ENCODE peak calls at places on chromosomes 2 and 18, in five cellular contexts. C is endothelial cell of umbilical vein, H is PC-3, E is neural progenitor cell, S is PC-9. U is an unnamed sample.

GRCh38 chr2:105431367-105432088 is 32.7 kb upstream of the FHL2 start:
- DNase-seq in C (no peak), H (no peak), E (no peak), S (no peak), U (no peak)

GRCh38 chr2:64727843-64728463 is 74.2 kb upstream of the SERTAD2 start:
- DNase-seq in C (no peak), H (no peak), E (peak), S (peak), U (no peak)

GRCh38 chr18:26307161-26307773 is 81.0 kb downstream of the TAF4B start:
- DNase-seq in C (peak), H (peak), E (peak), S (peak), U (peak)

GRCh38 chr2:197958592-197958991 is 154.2 kb downstream of the PLCL1 start:
- DNase-seq in C (no peak), H (no peak), E (no peak), S (no peak), U (no peak)

GRCh38 chr2:219273887-219274391 is 5.2 kb upstream of the DNAJB2 start:
- DNase-seq in C (no peak), H (peak), E (no peak), S (peak), U (no peak)

GRCh38 chr2:43450617-43451016 is 145.2 kb downstream of the THADA start:
- DNase-seq in C (no peak), H (no peak), E (no peak), S (no peak), U (no peak)

GRCh38 chr18:63107171-63107850 is 212.3 kb downstream of the BCL2 start:
- DNase-seq in C (no peak), H (no peak), E (no peak), S (no peak), U (no peak)

GRCh38 chr2:111116016-111116746 is 4.5 kb upstream of the BCL2L11 start:
- DNase-seq in C (no peak), H (peak), E (no peak), S (no peak), U (no peak)

GRCh38 chr2:168245074-168245825 is 2.1 kb downstream of the STK39 start:
- DNase-seq in C (peak), H (peak), E (no peak), S (no peak), U (no peak)

GRCh38 chr2:158967731-158968395 is 577 bp upstream of the TANC1 start:
- DNase-seq in C (peak), H (peak), E (peak), S (peak), U (peak)

GRCh38 chr18:47800192-47800591 is 130.3 kb downstream of the SMAD2 start:
- DNase-seq in C (no peak), H (no peak), E (no peak), S (no peak), U (no peak)

GRCh38 chr2:239355724-239356123 is 45.1 kb downstream of the HDAC4 start:
- DNase-seq in C (no peak), H (no peak), E (no peak), S (no peak), U (no peak)

GRCh38 chr18:64972545-64972944 is 778.3 kb upstream of the CDH7 start:
- DNase-seq in C (no peak), H (peak), E (peak), S (no peak), U (no peak)

GRCh38 chr18:38545071-38545470 is 979.5 kb upstream of the CELF4 start:
- DNase-seq in C (no peak), H (peak), E (peak), S (no peak), U (peak)

GRCh38 chr2:26174691-26175181 is 1.8 kb downstream of the GAREM2 start:
- DNase-seq in C (no peak), H (no peak), E (no peak), S (no peak), U (no peak)

GRCh38 chr2:26173596-26174482 is 951 bp downstream of the GAREM2 start:
- DNase-seq in C (no peak), H (no peak), E (peak), S (no peak), U (no peak)

GRCh38 chr2:26175191-26175715 is 2.4 kb downstream of the GAREM2 start:
- DNase-seq in C (no peak), H (no peak), E (no peak), S (no peak), U (no peak)

GRCh38 chr2:26172189-26172865 is 561 bp upstream of the GAREM2 start:
- DNase-seq in C (no peak), H (no peak), E (no peak), S (no peak), U (peak)

DNA sequence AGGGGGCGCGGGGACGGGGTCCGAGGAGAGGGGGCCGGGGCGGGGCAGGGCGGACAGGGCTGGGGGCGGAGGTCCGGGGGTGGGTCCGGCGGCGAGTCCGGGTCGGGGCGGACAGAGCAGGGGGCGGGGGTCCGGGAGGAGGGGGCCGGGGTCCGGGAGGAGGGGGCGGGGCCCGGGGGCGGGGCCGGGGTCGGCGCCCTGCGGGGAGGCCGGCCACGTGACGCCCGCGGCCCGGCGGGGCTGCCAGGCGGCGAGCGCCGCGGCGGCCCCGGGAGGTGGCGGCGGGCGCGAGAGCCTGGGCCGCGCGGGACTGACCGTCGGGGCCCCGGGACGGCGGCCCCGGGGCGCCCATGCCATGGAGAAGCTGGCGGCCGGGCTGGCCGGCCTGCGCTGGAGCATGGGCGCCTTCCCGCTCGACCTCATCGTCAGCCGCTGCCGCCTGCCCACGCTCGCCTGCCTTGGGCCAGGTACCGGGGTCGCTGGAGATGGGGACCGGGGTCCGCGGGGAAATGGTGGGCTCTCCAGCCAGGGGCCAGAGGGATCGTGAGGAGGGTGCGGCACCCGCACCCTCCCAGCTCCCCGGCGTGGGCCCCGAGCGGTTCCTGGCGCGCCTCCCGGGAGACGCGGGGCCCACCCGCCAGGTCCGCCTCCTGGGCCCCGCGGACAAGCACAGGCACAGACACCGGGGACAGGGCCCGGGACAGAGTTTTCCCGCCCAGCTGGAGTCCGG is at the start of gene GAREM2:
- DNase-seq in C (no peak), H (no peak), E (peak), S (no peak), U (peak)
- TF ChIP-seq EZH2 in C (peak), H (no peak), E (peak), S (no peak), U (no peak)

DNA sequence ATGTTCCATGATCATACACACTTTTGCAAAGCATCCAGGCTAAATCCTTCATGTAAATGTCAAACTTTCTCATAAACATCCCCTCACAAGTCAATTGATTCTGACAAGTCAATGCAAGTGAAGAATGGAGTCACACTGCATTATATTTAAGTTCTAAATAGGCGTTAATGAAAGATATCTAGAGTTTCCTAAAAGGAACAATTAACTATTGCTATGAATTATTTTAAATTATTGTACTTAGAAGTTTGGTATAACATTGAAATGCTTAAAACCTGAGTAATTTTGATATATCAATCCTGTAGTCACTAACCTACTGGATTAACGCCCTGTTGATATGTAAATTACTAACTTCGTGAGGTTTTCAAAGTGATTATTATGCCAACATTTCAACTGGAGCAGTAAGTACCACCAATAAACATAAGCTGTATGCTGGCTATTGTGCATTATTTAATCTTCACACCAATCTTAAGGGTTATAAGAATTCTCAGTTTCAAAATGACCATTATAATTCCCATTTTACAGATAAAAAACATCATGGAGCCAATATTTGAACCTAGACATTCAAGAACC is 884.3 kb downstream of the ERBB4 start:
- DNase-seq in C (no peak), H (no peak), E (no peak), S (no peak), U (no peak)
- TF ChIP-seq EZH2 in C (no peak), H (no peak), E (no peak), S (no peak), U (no peak)

DNA sequence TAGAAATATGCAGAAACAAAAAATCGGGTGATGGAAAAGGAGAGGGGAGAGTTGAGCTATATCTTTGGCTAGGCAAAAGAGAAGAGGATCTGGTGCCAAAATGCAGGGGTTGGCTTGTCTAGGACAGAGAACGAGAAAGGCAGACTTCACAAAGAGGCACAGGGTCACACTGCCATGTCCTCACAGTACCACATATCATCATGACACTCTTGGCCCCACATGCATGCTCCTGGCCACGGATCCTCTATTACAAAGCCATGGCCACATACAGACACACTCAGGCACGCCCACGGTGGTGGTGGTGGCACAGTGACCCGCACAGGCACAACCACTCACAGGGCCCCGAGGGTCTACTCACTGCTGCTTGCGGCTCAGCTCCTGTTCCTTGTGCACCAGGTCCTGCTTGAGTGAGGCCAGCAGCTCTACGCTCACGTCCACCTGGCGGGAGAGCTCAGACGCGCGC is 15.9 kb downstream of the FBXO41 start:
- DNase-seq in C (no peak), H (no peak), E (no peak), S (no peak), U (no peak)
- TF ChIP-seq EZH2 in C (no peak), H (no peak), E (no peak), S (no peak), U (no peak)

GRCh38 chr2:127169066-127169660 is 50.9 kb downstream of the CYP27C1 start:
- DNase-seq in C (no peak), H (no peak), E (no peak), S (no peak), U (no peak)
- TF ChIP-seq EZH2 in C (no peak), H (no peak), E (no peak), S (no peak), U (no peak)

DNA sequence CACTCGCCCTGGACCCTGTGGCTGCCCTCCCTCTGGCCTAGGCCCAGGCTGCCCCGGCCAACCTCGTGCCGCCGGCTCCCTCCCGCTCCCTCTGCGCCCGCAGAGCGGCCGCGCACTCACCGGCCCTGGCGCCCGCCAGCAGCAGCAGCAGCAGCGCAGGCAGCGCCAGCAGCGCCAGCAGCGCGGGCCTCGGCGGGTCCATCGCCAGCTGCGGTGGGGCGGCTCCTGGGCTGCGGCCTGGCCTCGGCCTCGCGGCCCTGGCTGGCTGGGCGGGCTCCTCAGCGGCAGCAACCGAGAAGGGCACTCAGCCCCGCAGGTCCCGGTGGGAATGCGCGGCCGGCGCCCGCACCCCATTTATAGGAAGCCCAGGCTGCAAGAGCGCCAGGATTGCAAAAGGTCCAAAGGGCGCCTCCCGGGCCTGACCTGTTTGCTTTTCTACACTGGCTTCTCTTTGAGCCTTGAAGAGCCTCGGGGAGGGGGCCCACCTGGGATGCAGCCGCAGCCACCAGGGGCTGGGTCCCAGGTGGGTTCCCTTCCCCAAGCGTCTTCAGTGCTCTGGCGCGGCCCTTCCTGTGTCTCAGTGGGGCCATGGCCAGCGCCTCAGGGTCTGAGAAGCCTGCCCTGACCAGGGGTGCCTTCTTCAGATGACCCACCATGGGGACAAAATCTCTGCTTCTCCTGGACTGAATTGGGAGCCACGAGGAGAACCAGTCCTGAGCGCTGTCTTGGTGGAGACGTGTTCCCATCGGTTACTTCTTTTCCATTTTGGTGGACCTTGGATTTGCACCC is at the start of gene APOB:
- DNase-seq in C (no peak), H (no peak), E (peak), S (no peak), U (peak)
- TF ChIP-seq EZH2 in C (peak), H (no peak), E (no peak), S (no peak), U (no peak)

GRCh38 chr2:23836971-23837565 is 89.9 kb downstream of the ATAD2B start:
- DNase-seq in C (no peak), H (no peak), E (no peak), S (no peak), U (no peak)
- TF ChIP-seq EZH2 in C (no peak), H (no peak), E (no peak), S (no peak), U (no peak)

DNA sequence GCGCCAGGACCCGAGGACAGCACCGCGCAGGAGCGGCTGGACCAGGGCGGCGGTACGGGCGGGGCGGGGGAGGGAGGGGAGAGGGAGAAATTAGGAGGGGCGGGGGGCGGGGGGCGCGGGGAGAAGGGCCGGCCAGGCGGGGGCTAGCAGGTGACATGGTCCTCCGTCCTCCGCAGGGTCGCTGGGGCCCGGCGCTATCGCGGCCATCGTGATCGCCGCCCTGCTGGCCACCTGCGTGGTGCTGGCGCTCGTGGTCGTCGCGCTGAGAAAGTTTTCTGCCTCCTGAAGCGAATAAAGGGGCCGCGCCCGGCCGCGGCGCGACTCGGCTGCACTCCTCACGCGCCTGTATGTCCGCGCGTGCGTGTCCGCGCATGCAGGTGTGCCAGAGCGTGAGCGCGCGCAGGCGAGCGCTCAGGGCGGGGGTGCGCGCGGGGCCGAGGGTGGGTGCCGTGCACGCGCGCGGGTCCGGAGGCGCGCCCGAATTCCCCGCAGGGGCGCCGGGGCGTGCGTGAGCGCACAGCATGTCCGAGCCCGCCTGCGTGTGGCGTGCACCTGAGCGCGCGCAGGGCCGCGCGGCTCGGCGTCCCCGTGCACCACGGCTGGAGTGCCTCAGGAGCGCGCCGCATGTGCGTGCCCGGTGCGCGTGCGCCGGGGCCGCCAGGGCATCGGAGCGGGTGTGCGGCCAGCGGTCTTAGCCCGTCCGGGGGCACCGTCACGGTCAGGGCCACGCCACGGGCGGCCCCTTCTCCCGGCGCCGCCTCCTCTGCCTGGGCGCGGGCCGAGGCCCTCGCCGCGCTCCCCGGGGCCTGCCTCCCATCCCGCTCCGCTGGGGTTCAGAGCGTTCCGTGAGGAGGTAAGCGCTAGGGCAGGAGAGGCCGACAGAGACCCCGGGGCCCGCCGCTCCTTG is 6.3 kb downstream of the SNORC start:
- DNase-seq in C (no peak), H (peak), E (peak), S (peak), U (peak)
- TF ChIP-seq EZH2 in C (peak), H (no peak), E (no peak), S (no peak), U (peak)

GRCh38 chr2:72147971-72148369 is 308 bp upstream of the CYP26B1 start:
- DNase-seq in C (no peak), H (no peak), E (peak), S (no peak), U (no peak)

GRCh38 chr2:72148391-72148974 is 821 bp upstream of the CYP26B1 start:
- DNase-seq in C (no peak), H (no peak), E (peak), S (no peak), U (peak)

GRCh38 chr2:72146357-72147302 is 1.0 kb downstream of the CYP26B1 start:
- DNase-seq in C (peak), H (no peak), E (peak), S (no peak), U (peak)

GRCh38 chr2:72148975-72149555 is 1.4 kb upstream of the CYP26B1 start:
- DNase-seq in C (peak), H (peak), E (peak), S (peak), U (peak)

GRCh38 chr2:72147303-72147970 is at the start of gene CYP26B1:
- DNase-seq in C (peak), H (no peak), E (peak), S (no peak), U (peak)
- TF ChIP-seq EZH2 in C (peak), H (no peak), E (peak), S (no peak), U (peak)